ENCODE peak calls at places on chromosome 9, in seven cellular contexts. S is ecto neural progenitor cell, K is NCI-H460, C is MV-4-11, A is NB4, J is AML-193, G is fibroblast of pulmonary artery. H is an unnamed sample.

GRCh38 chr9:16954032-16954431 is 83.6 kb upstream of the BNC2 start:
- DNase-seq in G (no peak), C (no peak), J (no peak), K (no peak), A (no peak), S (no peak), H (no peak)

GRCh38 chr9:89247431-89248370 is 63.3 kb upstream of the CKS2 start:
- DNase-seq in K (no peak), A (peak), G (peak), J (no peak), C (no peak), S (no peak), H (no peak)

GRCh38 chr9:111050819-111051218 is 12.5 kb upstream of the LPAR1 start:
- DNase-seq in A (no peak), C (no peak), J (no peak), S (no peak), G (peak), K (no peak), H (no peak)

GRCh38 chr9:106862115-106862945 is 636 bp upstream of the ZNF462 start:
- DNase-seq in K (no peak), S (peak), J (no peak), A (no peak), G (peak), C (peak), H (peak)

GRCh38 chr9:101536351-101536750 is 2.7 kb downstream of the RNF20 start:
- DNase-seq in J (no peak), S (no peak), A (no peak), C (no peak), K (peak), G (peak), H (no peak)

GRCh38 chr9:81964216-81965171 is 21.2 kb downstream of the SPATA31D3 start:
- DNase-seq in A (no peak), S (no peak), K (no peak), C (no peak), J (no peak), G (peak), H (no peak)

GRCh38 chr9:123562844-123563346 is 206.9 kb downstream of the CRB2 start:
- DNase-seq in K (no peak), A (peak), J (no peak), S (no peak), C (peak), G (peak), H (no peak)

GRCh38 chr9:129287595-129288305 is 109.7 kb upstream of the IER5L start:
- DNase-seq in C (no peak), J (no peak), K (no peak), A (no peak), S (peak), G (no peak), H (no peak)

GRCh38 chr9:87872079-87872624 is 10.5 kb upstream of the SPATA31E1 start:
- DNase-seq in C (no peak), K (no peak), J (no peak), A (no peak), G (peak), S (peak), H (peak)

GRCh38 chr9:132411091-132411508 is 1.1 kb downstream of the CFAP77 start:
- DNase-seq in J (peak), S (peak), K (peak), C (no peak), G (peak), A (peak), H (peak)

GRCh38 chr9:96515629-96516470 is 65.9 kb downstream of the HABP4 start:
- DNase-seq in S (no peak), C (no peak), A (no peak), G (no peak), K (no peak), J (no peak), H (no peak)

GRCh38 chr9:123678878-123679329 is 251.0 kb downstream of the DENND1A start:
- DNase-seq in S (no peak), K (peak), G (no peak), A (no peak), C (peak), J (no peak), H (no peak)

GRCh38 chr9:110323831-110324230 is 13.8 kb downstream of the TXNDC8 start:
- DNase-seq in C (no peak), G (no peak), J (no peak), K (no peak), A (no peak), S (no peak), H (no peak)